ENCODE peak calls at places on chromosomes 3 and 15, in four cellular contexts. Y, E, U and R are unnamed samples.

GRCh38 chr3:30124435-30125390 is 481.7 kb upstream of the TGFBR2 start:
- DNase-seq in Y (no peak), E (no peak), U (no peak), R (no peak)

GRCh38 chr3:79515072-79515471 is 252.7 kb downstream of the ROBO1 start:
- DNase-seq in E (no peak), Y (no peak), U (peak), R (no peak)

GRCh38 chr15:60457985-60458384 is 21.0 kb downstream of the ICE2 start:
- DNase-seq in E (no peak), U (no peak), Y (no peak), R (no peak)

GRCh38 chr3:44584646-44585501 is at the start of gene ZNF660:
- DNase-seq in U (peak), E (peak), Y (peak), R (peak)

GRCh38 chr15:39828374-39828931 is 45.8 kb upstream of the FSIP1 start:
- DNase-seq in Y (no peak), U (peak), E (no peak), R (no peak)

GRCh38 chr15:73740152-73741048 is 12.8 kb downstream of the INSYN1 start:
- DNase-seq in E (no peak), U (no peak), Y (no peak), R (no peak)

GRCh38 chr15:50275908-50276307 is 10.4 kb upstream of the HDC start:
- DNase-seq in U (no peak), E (no peak), Y (no peak), R (no peak)

GRCh38 chr3:37255990-37256308 is 81.6 kb upstream of the LRRFIP2 start:
- DNase-seq in Y (no peak), E (no peak), U (no peak), R (no peak)

GRCh38 chr15:75037685-75038084 is 14.3 kb downstream of the PPCDC start:
- DNase-seq in U (no peak), E (no peak), Y (no peak), R (no peak)

GRCh38 chr3:58260261-58260731 is 22.7 kb downstream of the ABHD6 start:
- DNase-seq in Y (no peak), U (no peak), E (no peak), R (no peak)

GRCh38 chr3:16474920-16475319 is 38.6 kb downstream of the RFTN1 start:
- DNase-seq in Y (no peak), U (no peak), E (no peak), R (no peak)